ENCODE peak calls at places on chromosomes 12 and 14, in five cellular contexts. I, K, W, F and D are unnamed samples.

GRCh38 chr14:88321692-88322504 is 1.2 kb downstream of the KCNK10 start:
- DNase-seq in K (no peak), F (no peak), W (no peak), I (no peak), D (no peak)

GRCh38 chr12:110543252-110543959 is 39.7 kb downstream of the PPTC7 start:
- DNase-seq in K (no peak), W (no peak), F (peak), I (no peak), D (no peak)

GRCh38 chr12:26162174-26162573 is 33.2 kb upstream of the SSPN start:
- DNase-seq in I (no peak), F (no peak), K (no peak), W (no peak), D (no peak)

GRCh38 chr14:76715927-76716200 is 45.4 kb upstream of the VASH1 start:
- DNase-seq in W (no peak), K (no peak), I (no peak), F (no peak), D (no peak)

GRCh38 chr12:5856692-5857091 is 88.4 kb downstream of the ANO2 start:
- DNase-seq in W (no peak), F (no peak), K (no peak), I (no peak), D (no peak)

GRCh38 chr14:64387232-64387737 is 868 bp upstream of the MTHFD1 start:
- DNase-seq in W (no peak), F (no peak), K (no peak), I (no peak), D (peak)

GRCh38 chr14:55170526-55170925 is 20.9 kb downstream of the DLGAP5 start:
- DNase-seq in F (no peak), K (no peak), W (no peak), I (no peak), D (no peak)

GRCh38 chr12:116533343-116534248 is 25.6 kb upstream of the MAP1LC3B2 start:
- DNase-seq in I (peak), W (peak), K (peak), F (peak), D (peak)

GRCh38 chr12:503111-503761 is 43.5 kb downstream of the B4GALNT3 start:
- DNase-seq in K (no peak), W (no peak), F (no peak), I (no peak), D (peak)

GRCh38 chr14:23910081-23910875 is 43.3 kb upstream of the DHRS4 start:
- DNase-seq in I (peak), K (no peak), W (peak), F (no peak), D (peak)

GRCh38 chr14:54322668-54323380 is 74.0 kb upstream of the CDKN3 start:
- DNase-seq in W (no peak), K (no peak), I (no peak), F (peak), D (no peak)

GRCh38 chr12:45725631-45726593 is 3.6 kb upstream of the ARID2 start:
- DNase-seq in I (peak), K (no peak), W (peak), F (no peak), D (peak)

GRCh38 chr12:89117448-89118034 is 234.8 kb downstream of the DUSP6 start:
- DNase-seq in F (no peak), W (peak), K (no peak), I (no peak), D (peak)

GRCh38 chr14:96633096-96633495 is 130.9 kb downstream of the PAPOLA start:
- DNase-seq in I (no peak), W (no peak), F (no peak), K (no peak), D (no peak)

GRCh38 chr12:66203820-66204219 is 14.8 kb downstream of the IRAK3 start:
- DNase-seq in I (no peak), K (no peak), F (no peak), W (no peak), D (no peak)

GRCh38 chr14:89013698-89014569 is 189.5 kb downstream of the TTC8 start:
- DNase-seq in K (no peak), I (no peak), F (no peak), W (no peak), D (no peak)

GRCh38 chr14:100469632-100470522 is 117.3 kb downstream of the BEGAIN start:
- DNase-seq in K (no peak), I (no peak), F (no peak), W (no peak), D (no peak)

GRCh38 chr12:124504273-124505000 is 63.0 kb downstream of the NCOR2 start:
- DNase-seq in I (no peak), W (no peak), F (no peak), K (no peak), D (no peak)

GRCh38 chr14:104109121-104109541 is 23.6 kb downstream of the ASPG start:
- DNase-seq in I (no peak), W (no peak), F (no peak), K (no peak), D (no peak)

GRCh38 chr14:80364274-80364673 is 153.0 kb upstream of the DIO2 start:
- DNase-seq in F (no peak), W (peak), I (peak), K (no peak), D (peak)

GRCh38 chr12:132351751-132352495 is 22.5 kb upstream of the GALNT9 start:
- DNase-seq in F (no peak), W (no peak), I (no peak), K (no peak), D (no peak)

GRCh38 chr14:58107947-58108552 is 44.0 kb downstream of the ARMH4 start:
- DNase-seq in W (peak), F (no peak), I (peak), K (peak), D (peak)

GRCh38 chr14:88933203-88933602 is 108.8 kb downstream of the TTC8 start:
- DNase-seq in I (no peak), F (no peak), K (no peak), W (no peak), D (no peak)

GRCh38 chr12:27733052-27733656 is 22.5 kb downstream of the MRPS35 start:
- DNase-seq in W (peak), F (no peak), K (peak), I (peak), D (peak)

GRCh38 chr12:126196263-126196662 is 1131.0 kb downstream of the AACS start:
- DNase-seq in I (no peak), K (no peak), F (no peak), W (no peak), D (no peak)

GRCh38 chr12:123131879-123132402 is 18.9 kb downstream of the PITPNM2 start:
- DNase-seq in F (no peak), W (no peak), K (no peak), I (no peak), D (no peak)

GRCh38 chr12:96403870-96404269 is 3.6 kb upstream of the CDK17 start:
- DNase-seq in F (no peak), I (no peak), K (no peak), W (no peak), D (no peak)

GRCh38 chr12:28568083-28568482 is 377.8 kb downstream of the CCDC91 start:
- DNase-seq in I (no peak), F (no peak), K (no peak), W (no peak), D (peak)

GRCh38 chr14:104094709-104095425 is 9.4 kb downstream of the ASPG start:
- DNase-seq in F (peak), W (peak), K (peak), I (peak), D (peak)

GRCh38 chr14:83816755-83817154 is 1713.2 kb upstream of the FLRT2 start:
- DNase-seq in F (no peak), K (no peak), W (no peak), I (no peak), D (peak)

GRCh38 chr12:15543347-15543746 is 221.0 kb downstream of the PTPRO start:
- DNase-seq in W (no peak), F (no peak), K (no peak), I (no peak), D (no peak)